ENCODE peak calls at places on chromosomes 13 and 19, in eight cellular contexts. R, L, Z, Q, D, K, B and U are unnamed samples.

GRCh38 chr19:46616631-46617322 is 8.1 kb downstream of the PTGIR start:
- DNase-seq in R (no peak), L (peak; percentile 74), Z (peak; percentile 74), Q (peak; percentile 35), D (no peak), K (peak; percentile 82), B (peak; percentile 69), U (peak; percentile 27)

GRCh38 chr13:32530841-32531253 is 7.7 kb downstream of the N4BP2L2 start:
- DNase-seq in R (no peak), L (peak; percentile 68), Z (peak; percentile 29), Q (no peak), D (no peak), K (peak; percentile 82), B (peak; percentile 71), U (no peak)

GRCh38 chr19:40249781-40250180 is 23.3 kb upstream of the CCNP start:
- DNase-seq in R (no peak), L (no peak), Z (no peak), Q (no peak), D (no peak), K (no peak), B (no peak), U (no peak)

GRCh38 chr13:40170091-40170490 is 496.4 kb downstream of the FOXO1 start:
- DNase-seq in R (no peak), L (peak; percentile 38), Z (no peak), Q (no peak), D (no peak), K (no peak), B (peak; percentile 31), U (no peak)

GRCh38 chr13:80312967-80313366 is 28.0 kb downstream of the SPRY2 start:
- DNase-seq in R (no peak), L (no peak), Z (no peak), Q (no peak), D (no peak), K (no peak), B (no peak), U (no peak)

GRCh38 chr13:106587787-106588186 is 19.9 kb upstream of the ARGLU1 start:
- DNase-seq in R (no peak), L (no peak), Z (no peak), Q (no peak), D (no peak), K (no peak), B (no peak), U (no peak)

GRCh38 chr13:48233097-48233885 is at the start of gene ITM2B:
- DNase-seq in R (no peak), L (peak; percentile 57), Z (peak; percentile 77), Q (peak; percentile 49), D (peak; percentile 56), K (peak; percentile 79), B (peak; percentile 57), U (no peak)

GRCh38 chr13:113969973-113970611 is 3.8 kb downstream of the C13orf46 start:
- DNase-seq in R (no peak), L (no peak), Z (no peak), Q (no peak), D (no peak), K (no peak), B (no peak), U (no peak)

GRCh38 chr19:14507704-14508246 is 10.4 kb downstream of the DNAJB1 start:
- DNase-seq in R (no peak), L (peak; percentile 49), Z (peak; percentile 64), Q (no peak), D (no peak), K (peak; percentile 61), B (peak; percentile 97), U (peak; percentile 95)

GRCh38 chr13:113959198-113959597 is 14.7 kb downstream of the C13orf46 start:
- DNase-seq in R (peak; percentile 60), L (peak; percentile 23), Z (no peak), Q (no peak), D (no peak), K (no peak), B (peak; percentile 32), U (no peak)

GRCh38 chr13:26548251-26548765 is 9.2 kb upstream of the WASF3 start:
- DNase-seq in R (no peak), L (no peak), Z (no peak), Q (no peak), D (no peak), K (no peak), B (no peak), U (no peak)

GRCh38 chr19:14405758-14406644 is 13.1 kb downstream of the DDX39A start:
- DNase-seq in R (peak; percentile 60), L (peak; percentile 79), Z (peak; percentile 85), Q (peak; percentile 85), D (peak; percentile 89), K (peak; percentile 95), B (no peak), U (peak; percentile 80)

GRCh38 chr13:76944457-76944856 is 3.9 kb upstream of the ACOD1 start:
- DNase-seq in R (no peak), L (peak; percentile 81), Z (no peak), Q (no peak), D (no peak), K (peak; percentile 70), B (peak; percentile 70), U (peak; percentile 72)

GRCh38 chr13:74168263-74168675 is 34.1 kb upstream of the KLF12 start:
- DNase-seq in R (no peak), L (no peak), Z (no peak), Q (no peak), D (no peak), K (no peak), B (no peak), U (no peak)

GRCh38 chr19:14089662-14090508 is 666 bp downstream of the SAMD1 start:
- DNase-seq in R (no peak), L (peak; percentile 64), Z (peak; percentile 75), Q (peak; percentile 20), D (peak; percentile 36), K (peak; percentile 75), B (peak; percentile 59), U (peak; percentile 71)

GRCh38 chr13:99265162-99265822 is 7.1 kb upstream of the GPR18 start:
- DNase-seq in R (no peak), L (no peak), Z (no peak), Q (no peak), D (no peak), K (no peak), B (no peak), U (no peak)

GRCh38 chr19:48627211-48627864 is 8.0 kb downstream of the SPHK2 start:
- DNase-seq in R (no peak), L (no peak), Z (no peak), Q (no peak), D (no peak), K (no peak), B (peak; percentile 78), U (no peak)

GRCh38 chr13:107035778-107036177 is 467.8 kb upstream of the ARGLU1 start:
- DNase-seq in R (no peak), L (no peak), Z (peak; percentile 31), Q (no peak), D (no peak), K (peak; percentile 25), B (no peak), U (no peak)